ENCODE peak calls at places on chromosome 10, in eight cellular contexts. One of them, this sample, is unnamed.

GRCh38 chr10:43217563-43218205 is 49.2 kb downstream of the RASGEF1A start:
- DNase-seq in NCI-H2029: no peak
- DNase-seq in foreskin fibroblast: no peak
- DNase-seq in kidney: peak
- DNase-seq in brain microvascular endothelial cell: no peak
- DNase-seq in stimulated activated CD4-positive, alpha-beta T cell treated with anti-CD3 and anti-CD28 coated beads, Interleukin-2, amount 100 ng/mL, for 48 hours: no peak
- DNase-seq in A172: no peak
- DNase-seq in omental fat pad: no peak
- DNase-seq in this sample: no peak

GRCh38 chr10:82377608-82378007 is 502.6 kb downstream of the NRG3 start:
- DNase-seq in kidney: no peak
- DNase-seq in A172: peak
- DNase-seq in brain microvascular endothelial cell: peak
- DNase-seq in stimulated activated CD4-positive, alpha-beta T cell treated with anti-CD3 and anti-CD28 coated beads, Interleukin-2, amount 100 ng/mL, for 48 hours: no peak
- DNase-seq in NCI-H2029: no peak
- DNase-seq in foreskin fibroblast: peak
- DNase-seq in omental fat pad: no peak
- DNase-seq in this sample: no peak

GRCh38 chr10:101011517-101012423 is 12.2 kb downstream of the LZTS2 start:
- DNase-seq in A172: no peak
- DNase-seq in omental fat pad: no peak
- DNase-seq in stimulated activated CD4-positive, alpha-beta T cell treated with anti-CD3 and anti-CD28 coated beads, Interleukin-2, amount 100 ng/mL, for 48 hours: no peak
- DNase-seq in NCI-H2029: no peak
- DNase-seq in kidney: no peak
- DNase-seq in brain microvascular endothelial cell: no peak
- DNase-seq in foreskin fibroblast: no peak
- DNase-seq in this sample: no peak

GRCh38 chr10:74189999-74190421 is 39.0 kb downstream of the ADK start:
- DNase-seq in brain microvascular endothelial cell: peak
- DNase-seq in omental fat pad: no peak
- DNase-seq in NCI-H2029: no peak
- DNase-seq in stimulated activated CD4-positive, alpha-beta T cell treated with anti-CD3 and anti-CD28 coated beads, Interleukin-2, amount 100 ng/mL, for 48 hours: no peak
- DNase-seq in foreskin fibroblast: peak
- DNase-seq in kidney: no peak
- DNase-seq in A172: peak
- DNase-seq in this sample: peak

GRCh38 chr10:16933799-16934198 is 116.6 kb upstream of the RSU1 start:
- DNase-seq in omental fat pad: no peak
- DNase-seq in kidney: no peak
- DNase-seq in A172: no peak
- DNase-seq in foreskin fibroblast: no peak
- DNase-seq in brain microvascular endothelial cell: no peak
- DNase-seq in stimulated activated CD4-positive, alpha-beta T cell treated with anti-CD3 and anti-CD28 coated beads, Interleukin-2, amount 100 ng/mL, for 48 hours: no peak
- DNase-seq in NCI-H2029: no peak
- DNase-seq in this sample: no peak

GRCh38 chr10:14782691-14783363 is 8.1 kb upstream of the FAM107B start:
- DNase-seq in A172: peak
- DNase-seq in omental fat pad: no peak
- DNase-seq in foreskin fibroblast: no peak
- DNase-seq in stimulated activated CD4-positive, alpha-beta T cell treated with anti-CD3 and anti-CD28 coated beads, Interleukin-2, amount 100 ng/mL, for 48 hours: no peak
- DNase-seq in kidney: no peak
- DNase-seq in brain microvascular endothelial cell: peak
- DNase-seq in NCI-H2029: no peak
- DNase-seq in this sample: no peak

GRCh38 chr10:29512460-29512974 is 122.3 kb downstream of the SVIL start:
- DNase-seq in omental fat pad: no peak
- DNase-seq in A172: no peak
- DNase-seq in NCI-H2029: no peak
- DNase-seq in brain microvascular endothelial cell: no peak
- DNase-seq in stimulated activated CD4-positive, alpha-beta T cell treated with anti-CD3 and anti-CD28 coated beads, Interleukin-2, amount 100 ng/mL, for 48 hours: no peak
- DNase-seq in foreskin fibroblast: no peak
- DNase-seq in kidney: no peak
- DNase-seq in this sample: no peak

GRCh38 chr10:111128331-111129167 is 51.7 kb downstream of the ADRA2A start:
- DNase-seq in foreskin fibroblast: no peak
- DNase-seq in brain microvascular endothelial cell: peak
- DNase-seq in stimulated activated CD4-positive, alpha-beta T cell treated with anti-CD3 and anti-CD28 coated beads, Interleukin-2, amount 100 ng/mL, for 48 hours: no peak
- DNase-seq in omental fat pad: no peak
- DNase-seq in A172: peak
- DNase-seq in NCI-H2029: peak
- DNase-seq in kidney: peak
- DNase-seq in this sample: no peak

GRCh38 chr10:61904711-61905445 is 3.4 kb downstream of the ARID5B start:
- DNase-seq in brain microvascular endothelial cell: peak
- DNase-seq in A172: peak
- DNase-seq in foreskin fibroblast: peak
- DNase-seq in omental fat pad: no peak
- DNase-seq in kidney: no peak
- DNase-seq in NCI-H2029: no peak
- DNase-seq in stimulated activated CD4-positive, alpha-beta T cell treated with anti-CD3 and anti-CD28 coated beads, Interleukin-2, amount 100 ng/mL, for 48 hours: no peak
- DNase-seq in this sample: peak

GRCh38 chr10:17026686-17027485 is 102.7 kb downstream of the CUBN start:
- DNase-seq in foreskin fibroblast: no peak
- DNase-seq in kidney: no peak
- DNase-seq in stimulated activated CD4-positive, alpha-beta T cell treated with anti-CD3 and anti-CD28 coated beads, Interleukin-2, amount 100 ng/mL, for 48 hours: peak
- DNase-seq in A172: peak
- DNase-seq in brain microvascular endothelial cell: peak
- DNase-seq in NCI-H2029: no peak
- DNase-seq in omental fat pad: no peak
- DNase-seq in this sample: no peak

GRCh38 chr10:51389415-51390342 is 309.7 kb downstream of the CSTF2T start:
- DNase-seq in omental fat pad: no peak
- DNase-seq in brain microvascular endothelial cell: peak
- DNase-seq in NCI-H2029: no peak
- DNase-seq in kidney: no peak
- DNase-seq in stimulated activated CD4-positive, alpha-beta T cell treated with anti-CD3 and anti-CD28 coated beads, Interleukin-2, amount 100 ng/mL, for 48 hours: peak
- DNase-seq in foreskin fibroblast: peak
- DNase-seq in A172: peak
- DNase-seq in this sample: no peak

GRCh38 chr10:128062331-128062730 is 63.9 kb downstream of the MKI67 start:
- DNase-seq in omental fat pad: no peak
- DNase-seq in A172: no peak
- DNase-seq in brain microvascular endothelial cell: no peak
- DNase-seq in NCI-H2029: no peak
- DNase-seq in stimulated activated CD4-positive, alpha-beta T cell treated with anti-CD3 and anti-CD28 coated beads, Interleukin-2, amount 100 ng/mL, for 48 hours: no peak
- DNase-seq in foreskin fibroblast: no peak
- DNase-seq in kidney: peak
- DNase-seq in this sample: no peak

This sample was measured in NCI-H1048.